ENCODE peak calls at places on chromosomes 2 and 18, in ten cellular contexts. S is NCI-H1417; C is SJSA1; I is C1 segment of cervical spinal cord; K is head of caudate nucleus; V is activated T-cell treated with anti-CD3 and anti-CD28 coated beads, Interleukin-2, amount 50 U/mL, for 4 hours; T is astrocyte of the spinal cord; E is A549; D is Ammon's horn; O is hypothalamus. A is an unnamed sample.

GRCh38 chr2:76692896-76693295 is 829.3 kb downstream of the LRRTM4 start:
- DNase-seq in E (no peak), S (no peak), D (no peak), T (no peak), O (no peak), K (no peak), C (no peak), I (no peak), V (no peak), A (peak)

GRCh38 chr2:224930124-224930523 is 112.1 kb downstream of the DOCK10 start:
- DNase-seq in D (no peak), C (no peak), E (no peak), O (no peak), K (no peak), V (no peak), I (no peak), T (no peak), S (no peak), A (no peak)

GRCh38 chr2:145980318-145980717 is 1460.4 kb upstream of the ZEB2 start:
- DNase-seq in O (no peak), I (no peak), V (no peak), D (no peak), T (no peak), E (no peak), K (no peak), S (no peak), C (no peak), A (no peak)

GRCh38 chr2:241653210-241653750 is 15.8 kb downstream of the ATG4B start:
- DNase-seq in I (no peak), C (no peak), T (no peak), V (no peak), K (no peak), D (no peak), E (no peak), O (no peak), S (no peak), A (no peak)

GRCh38 chr2:128306931-128307460 is 11.7 kb downstream of the HS6ST1 start:
- DNase-seq in D (no peak), I (no peak), E (no peak), C (no peak), T (no peak), S (no peak), O (no peak), V (no peak), K (no peak), A (no peak)

GRCh38 chr2:240820014-240820606 is at the start of gene KIF1A:
- DNase-seq in I (peak), E (no peak), V (no peak), O (peak), S (peak), C (peak), T (no peak), D (peak), K (peak), A (peak)

GRCh38 chr2:10647886-10648605 is 41.7 kb downstream of the NOL10 start:
- DNase-seq in D (no peak), V (no peak), E (no peak), T (no peak), C (no peak), K (no peak), O (no peak), I (no peak), S (no peak), A (no peak)

GRCh38 chr18:63320690-63321265 is 1.2 kb upstream of the BCL2 start:
- DNase-seq in E (no peak), C (no peak), V (peak), D (no peak), K (no peak), I (no peak), T (peak), S (peak), O (peak), A (peak)

GRCh38 chr2:206396216-206396615 is 47.1 kb upstream of the ADAM23 start:
- DNase-seq in V (no peak), O (no peak), E (no peak), C (no peak), T (no peak), K (no peak), D (no peak), S (no peak), I (no peak), A (no peak)

GRCh38 chr18:43012951-43013350 is 102.5 kb downstream of the RIT2 start:
- DNase-seq in D (no peak), V (no peak), E (no peak), O (no peak), K (no peak), T (no peak), S (no peak), C (no peak), I (no peak), A (no peak)

GRCh38 chr2:219477815-219478214 is 20.9 kb upstream of the GMPPA start:
- DNase-seq in I (no peak), O (no peak), T (no peak), S (no peak), K (no peak), V (no peak), C (no peak), D (no peak), E (no peak), A (no peak)

GRCh38 chr2:25955869-25956535 is 26.3 kb downstream of the KIF3C start:
- DNase-seq in O (no peak), T (no peak), S (no peak), V (no peak), C (no peak), K (no peak), I (no peak), E (no peak), D (no peak), A (no peak)

GRCh38 chr18:80249217-80250093 is 2.1 kb upstream of the PARD6G start:
- DNase-seq in T (no peak), K (no peak), V (no peak), O (no peak), C (no peak), D (no peak), I (no peak), S (no peak), E (no peak), A (no peak)

GRCh38 chr2:106581755-106582430 is 94.7 kb downstream of the CD8B2 start:
- DNase-seq in S (no peak), K (no peak), T (peak), C (peak), O (no peak), I (peak), D (peak), E (peak), V (peak), A (peak)

GRCh38 chr2:120468136-120468535 is 122.2 kb downstream of the INHBB start:
- DNase-seq in T (no peak), D (no peak), C (no peak), I (no peak), E (no peak), K (no peak), V (no peak), S (no peak), O (no peak), A (no peak)

GRCh38 chr2:181231886-181232644 is 225.1 kb upstream of the ITGA4 start:
- DNase-seq in C (no peak), O (no peak), S (no peak), K (no peak), I (no peak), T (peak), V (no peak), D (peak), E (no peak), A (no peak)

GRCh38 chr2:65397122-65397521 is 35.3 kb downstream of the SPRED2 start:
- DNase-seq in C (no peak), S (no peak), I (no peak), O (no peak), T (peak), D (no peak), V (no peak), K (no peak), E (no peak), A (no peak)

GRCh38 chr2:230068658-230069080 is at the start of gene SLC16A14:
- DNase-seq in V (no peak), T (peak), E (peak), K (peak), C (no peak), O (peak), D (peak), S (peak), I (no peak), A (peak)

GRCh38 chr2:229713371-229714079 is 830 bp downstream of the DNER start:
- DNase-seq in D (peak), K (peak), S (peak), E (peak), C (no peak), T (peak), O (peak), V (no peak), I (peak), A (peak)

GRCh38 chr2:417662-418061 is 129.8 kb upstream of the ALKAL2 start:
- DNase-seq in O (no peak), D (no peak), K (no peak), I (no peak), V (no peak), C (no peak), T (no peak), E (no peak), S (no peak), A (no peak)

GRCh38 chr2:141021109-141021508 is 1109.7 kb downstream of the LRP1B start:
- DNase-seq in O (no peak), T (peak), I (no peak), E (no peak), V (no peak), D (peak), K (no peak), S (no peak), C (no peak), A (no peak)

GRCh38 chr2:84458436-84459027 is 548 bp downstream of the SUCLG1 start:
- DNase-seq in I (no peak), O (peak), K (peak), D (peak), E (no peak), S (no peak), T (no peak), C (no peak), V (no peak), A (peak)

GRCh38 chr2:16798472-16798871 is 132.8 kb upstream of the CYRIA start:
- DNase-seq in V (no peak), C (no peak), K (no peak), O (no peak), D (no peak), S (no peak), I (no peak), T (no peak), E (no peak), A (no peak)

GRCh38 chr2:64453710-64454315 is at the start of gene LGALSL:
- DNase-seq in D (peak), T (peak), E (peak), S (peak), V (peak), I (peak), O (peak), K (peak), C (peak), A (peak)

GRCh38 chr2:38509322-38509946 is 93.3 kb downstream of the HNRNPLL start:
- DNase-seq in V (no peak), K (no peak), T (peak), S (no peak), D (no peak), O (no peak), C (no peak), E (no peak), I (no peak), A (no peak)

GRCh38 chr18:34787931-34788532 is 77.9 kb downstream of the DTNA start:
- DNase-seq in K (peak), C (no peak), T (peak), I (no peak), V (no peak), S (peak), E (peak), D (peak), O (peak), A (peak)

GRCh38 chr2:28676153-28676835 is 75.3 kb upstream of the PPP1CB start:
- DNase-seq in E (no peak), T (no peak), I (no peak), S (no peak), K (no peak), V (no peak), O (no peak), D (peak), C (no peak), A (no peak)

GRCh38 chr2:218383892-218384519 is 1.9 kb downstream of the SLC11A1 start:
- DNase-seq in E (no peak), S (no peak), O (no peak), T (no peak), D (no peak), I (no peak), K (peak), V (no peak), C (no peak), A (no peak)

GRCh38 chr2:187174582-187174981 is 273.5 kb downstream of the CALCRL start:
- DNase-seq in K (no peak), C (no peak), T (no peak), D (no peak), I (no peak), V (no peak), O (no peak), E (peak), S (peak), A (peak)

GRCh38 chr2:235511187-235511661 is 17.4 kb downstream of the AGAP1 start:
- DNase-seq in V (no peak), O (no peak), I (no peak), S (no peak), D (no peak), E (peak), C (no peak), K (no peak), T (peak), A (no peak)

GRCh38 chr18:2853926-2854664 is 7.3 kb downstream of the EMILIN2 start:
- DNase-seq in I (no peak), C (peak), S (no peak), V (no peak), D (no peak), O (no peak), E (no peak), K (no peak), T (no peak), A (no peak)

GRCh38 chr18:77702686-77703085 is 453.0 kb downstream of the GALR1 start:
- DNase-seq in I (no peak), V (no peak), D (peak), K (peak), O (peak), T (peak), E (peak), C (no peak), S (peak), A (peak)